ENCODE peak calls at places on chromosomes 2 and 18, in eight cellular contexts. M, X, G, C, N, W, V and F are unnamed samples.

GRCh38 chr2:158539176-158539895 is 82.6 kb downstream of the PKP4 start:
- DNase-seq in G (peak; percentile 4), V (no peak), W (no peak), N (no peak), X (no peak), M (no peak), C (peak; percentile 90), F (peak; percentile 49)

GRCh38 chr18:319745-320144 is 51.9 kb upstream of the THOC1 start:
- DNase-seq in N (no peak), X (no peak), M (no peak), W (no peak), G (no peak), C (no peak), V (no peak), F (no peak)

GRCh38 chr18:57443716-57444115 is 8.5 kb downstream of the ONECUT2 start:
- DNase-seq in C (no peak), V (no peak), G (no peak), W (no peak), M (no peak), X (no peak), N (no peak), F (no peak)

GRCh38 chr2:195898505-195898904 is 170.1 kb downstream of the DNAH7 start:
- DNase-seq in W (no peak), M (peak; percentile 78), X (no peak), G (no peak), C (peak; percentile 100), V (no peak), N (no peak), F (peak; percentile 97)

GRCh38 chr2:167602122-167602521 is 645.3 kb downstream of the STK39 start:
- DNase-seq in V (no peak), X (no peak), W (no peak), N (no peak), G (no peak), C (no peak), M (no peak), F (no peak)

GRCh38 chr2:170739048-170739447 is 23.9 kb downstream of the SP5 start:
- DNase-seq in G (no peak), C (peak; percentile 95), W (no peak), N (no peak), M (no peak), V (no peak), X (no peak), F (peak; percentile 69)

GRCh38 chr2:159584796-159585195 is 31.6 kb downstream of the BAZ2B start:
- DNase-seq in N (no peak), C (no peak), V (no peak), W (no peak), G (no peak), X (peak; percentile 36), M (no peak), F (no peak)

GRCh38 chr2:9135804-9136558 is 70.6 kb upstream of the ASAP2 start:
- DNase-seq in W (no peak), X (no peak), V (no peak), C (peak; percentile 86), G (no peak), M (no peak), N (no peak), F (no peak)

GRCh38 chr18:449374-449773 is 51.1 kb downstream of the COLEC12 start:
- DNase-seq in G (no peak), X (peak; percentile 91), W (peak; percentile 67), M (no peak), C (no peak), N (peak; percentile 56), V (no peak), F (no peak)

GRCh38 chr18:68233043-68233442 is 481.9 kb downstream of the TMX3 start:
- DNase-seq in X (peak; percentile 6), G (no peak), W (no peak), V (no peak), M (no peak), N (no peak), C (no peak), F (no peak)

GRCh38 chr18:36047521-36047920 is 19.8 kb downstream of the RPRD1A start:
- DNase-seq in G (no peak), C (no peak), W (no peak), N (no peak), V (no peak), X (no peak), M (no peak), F (no peak)

GRCh38 chr2:51511002-51511401 is 479.1 kb upstream of the NRXN1 start:
- DNase-seq in X (no peak), N (no peak), C (no peak), W (no peak), M (no peak), V (no peak), G (peak; percentile 6), F (no peak)

GRCh38 chr2:54058449-54058848 is 57.0 kb upstream of the ACYP2 start:
- DNase-seq in W (no peak), G (no peak), X (no peak), M (no peak), V (no peak), C (no peak), N (no peak), F (no peak)

GRCh38 chr2:114010001-114010400 is 120.1 kb downstream of the ACTR3 start:
- DNase-seq in X (no peak), G (no peak), V (no peak), N (no peak), W (no peak), C (peak; percentile 50), M (no peak), F (no peak)

GRCh38 chr2:144426355-144426754 is 93.6 kb downstream of the ZEB2 start:
- DNase-seq in G (peak; percentile 33), M (no peak), W (no peak), C (no peak), N (no peak), X (no peak), V (no peak), F (no peak)

GRCh38 chr2:113206251-113206650 is 32.5 kb downstream of the PSD4 start:
- DNase-seq in W (no peak), V (no peak), G (no peak), M (peak; percentile 17), X (no peak), N (no peak), C (no peak), F (no peak)

GRCh38 chr18:31983976-31984375 is 34.6 kb upstream of the RNF125 start:
- DNase-seq in N (no peak), X (no peak), M (no peak), W (no peak), G (no peak), V (no peak), C (no peak), F (no peak)

GRCh38 chr2:26054598-26055348 is 20.9 kb downstream of the RAB10 start:
- DNase-seq in X (no peak), C (peak; percentile 60), W (no peak), N (no peak), V (no peak), M (no peak), G (no peak), F (no peak)

GRCh38 chr2:181904022-181904632 is 12.6 kb downstream of the ITPRID2 start:
- DNase-seq in G (no peak), C (peak; percentile 50), V (no peak), X (no peak), N (no peak), W (no peak), M (no peak), F (peak; percentile 58)

GRCh38 chr2:31108887-31109286 is 29.4 kb downstream of the GALNT14 start:
- DNase-seq in X (no peak), G (no peak), V (no peak), C (no peak), N (no peak), M (no peak), W (no peak), F (peak; percentile 77)

GRCh38 chr2:204260162-204260877 is 285.0 kb upstream of the PARD3B start:
- DNase-seq in W (peak; percentile 91), C (peak; percentile 74), G (peak; percentile 6), M (peak; percentile 74), X (peak; percentile 71), N (peak; percentile 57), V (no peak), F (peak; percentile 71)

GRCh38 chr2:228181098-228182019 is at the start of gene SPHKAP:
- DNase-seq in N (peak; percentile 34), X (peak; percentile 11), C (no peak), V (no peak), W (peak; percentile 87), G (no peak), M (no peak), F (no peak)

GRCh38 chr2:15178946-15179345 is 382.2 kb downstream of the NBAS start:
- DNase-seq in N (no peak), C (no peak), G (no peak), X (no peak), V (peak; percentile 2), M (no peak), W (no peak), F (no peak)

DNA sequence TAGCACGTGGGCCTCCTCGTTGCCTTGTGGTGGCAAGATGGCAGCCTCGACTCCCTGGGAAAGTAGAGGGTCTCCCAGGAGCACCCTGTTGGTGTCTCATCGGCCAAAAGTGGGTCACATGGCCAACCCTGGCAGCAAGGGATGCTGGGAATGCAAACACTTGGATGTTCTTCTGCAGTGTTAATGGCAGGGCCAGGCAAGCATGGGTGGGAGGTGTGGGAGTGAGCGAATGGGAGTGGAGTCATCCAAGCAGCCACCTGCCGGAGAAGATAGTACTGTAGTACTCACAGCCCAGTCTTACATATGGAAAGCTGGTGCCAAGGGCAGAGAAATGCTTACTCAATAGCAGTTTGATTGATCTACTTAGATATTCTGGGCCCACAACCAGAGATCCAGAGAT is 122.2 kb downstream of the INHBB start:
- DNase-seq in V (no peak), N (no peak), W (no peak), M (peak; percentile 30), C (no peak), G (no peak), X (no peak), F (no peak)
- H3K27me3 ChIP-seq in V (no peaks in the 10 kb centered on the region), N (no peaks in the 10 kb centered on the region), W (peaks cover 82% of the 10 kb centered on the region), M (no peaks in the 10 kb centered on the region), C (no peaks in the 10 kb centered on the region), G (no peaks in the 10 kb centered on the region), X (no peaks in the 10 kb centered on the region), F (peaks cover 11% of the 10 kb centered on the region)

DNA sequence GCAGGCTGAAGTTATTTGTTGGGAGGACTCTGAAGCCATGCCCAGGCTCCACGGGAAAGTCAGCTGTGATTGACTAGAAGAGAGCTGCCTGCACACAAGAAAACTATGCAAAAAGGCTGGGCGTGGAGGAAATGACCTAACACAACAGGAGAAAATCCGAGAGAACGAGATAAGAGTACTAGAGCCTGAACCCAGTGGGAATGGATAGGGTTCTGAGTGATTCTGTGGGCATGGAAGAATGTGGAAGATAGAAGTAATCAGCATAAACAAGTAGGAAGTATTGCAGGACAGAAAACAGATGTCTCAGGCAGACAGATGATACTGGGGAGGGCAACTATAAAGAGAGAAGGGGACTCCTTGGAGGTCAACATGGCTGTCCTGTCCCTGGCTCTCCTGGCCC is 12.1 kb upstream of the COPS8 start:
- DNase-seq in G (no peak), W (peak; percentile 30), X (no peak), C (peak; percentile 93), N (no peak), M (no peak), V (no peak), F (no peak)
- H3K27ac ChIP-seq in G (no peak overlapping the region), W (no peak overlapping the region), X (no peak overlapping the region), C (peak overlapping the region; percentile 54), N (no peak overlapping the region), M (no peak overlapping the region), V (no peak overlapping the region), F (no peak overlapping the region)

GRCh38 chr2:217954051-217954450 is 48.7 kb downstream of the TNS1 start:
- DNase-seq in W (no peak), G (no peak), M (no peak), X (no peak), V (no peak), C (no peak), N (no peak), F (no peak)
- H3K27me3 ChIP-seq in W (no peaks in the 10 kb centered on the region), G (no peaks in the 10 kb centered on the region), M (no peaks in the 10 kb centered on the region), X (no peaks in the 10 kb centered on the region), V (no peaks in the 10 kb centered on the region), C (no peaks in the 10 kb centered on the region), N (no peaks in the 10 kb centered on the region), F (peaks cover 7% of the 10 kb centered on the region)

GRCh38 chr2:201093573-201093972 is 21.8 kb downstream of the NDUFB3 start:
- DNase-seq in X (no peak), N (no peak), M (no peak), V (no peak), C (no peak), G (peak; percentile 86), W (no peak), F (no peak)
- H3K27ac ChIP-seq in X (no peak overlapping the region), N (no peak overlapping the region), M (no peak overlapping the region), V (no peak overlapping the region), C (no peak overlapping the region), G (peak overlapping the region; percentile 71), W (no peak overlapping the region), F (no peak overlapping the region)